ENCODE peak calls at places on chromosomes 12 and 14, in four cellular contexts. Y is CD4-positive, alpha-beta T cell; A is WTC11; X is tibial artery. U is an unnamed sample.

GRCh38 chr12:19369691-19370148 is 69.6 kb upstream of the AEBP2 start:
- DNase-seq in Y (no peak), A (no peak), X (peak), U (no peak)

GRCh38 chr14:50397461-50398196 is 948 bp upstream of the CDKL1 start:
- DNase-seq in Y (no peak), A (no peak), X (no peak), U (no peak)

GRCh38 chr12:41724216-41724615 is 420.5 kb downstream of the GXYLT1 start:
- DNase-seq in Y (no peak), A (no peak), X (no peak), U (no peak)

GRCh38 chr14:83004456-83005006 is 1470.9 kb upstream of the SEL1L start:
- DNase-seq in Y (no peak), A (no peak), X (no peak), U (no peak)

GRCh38 chr12:56803750-56804149 is 40.6 kb downstream of the HSD17B6 start:
- DNase-seq in Y (no peak), A (no peak), X (peak), U (no peak)

GRCh38 chr12:128613821-128614220 is 209.9 kb downstream of the SLC15A4 start:
- DNase-seq in Y (no peak), A (no peak), X (no peak), U (no peak)

GRCh38 chr12:106673151-106673550 is 90.3 kb downstream of the RFX4 start:
- DNase-seq in Y (no peak), A (no peak), X (no peak), U (no peak)

GRCh38 chr14:89466460-89466859 is 49.4 kb upstream of the FOXN3 start:
- DNase-seq in Y (no peak), A (no peak), X (no peak), U (peak)

GRCh38 chr14:104893435-104894207 is 28.6 kb downstream of the CEP170B start:
- DNase-seq in Y (no peak), A (peak), X (peak), U (peak)

GRCh38 chr12:107441906-107442305 is 243.7 kb upstream of the PWP1 start:
- DNase-seq in Y (no peak), A (no peak), X (no peak), U (no peak)

GRCh38 chr12:66678640-66679268 is at the start of gene GRIP1:
- DNase-seq in Y (no peak), A (no peak), X (no peak), U (no peak)

GRCh38 chr12:66683822-66684221 is 4.9 kb upstream of the GRIP1 start:
- DNase-seq in Y (no peak), A (no peak), X (no peak), U (no peak)

GRCh38 chr12:66679441-66680069 is 679 bp upstream of the GRIP1 start:
- DNase-seq in Y (no peak), A (no peak), X (no peak), U (no peak)

GRCh38 chr12:66684222-66684621 is 5.3 kb upstream of the GRIP1 start:
- DNase-seq in Y (no peak), A (no peak), X (no peak), U (no peak)

DNA sequence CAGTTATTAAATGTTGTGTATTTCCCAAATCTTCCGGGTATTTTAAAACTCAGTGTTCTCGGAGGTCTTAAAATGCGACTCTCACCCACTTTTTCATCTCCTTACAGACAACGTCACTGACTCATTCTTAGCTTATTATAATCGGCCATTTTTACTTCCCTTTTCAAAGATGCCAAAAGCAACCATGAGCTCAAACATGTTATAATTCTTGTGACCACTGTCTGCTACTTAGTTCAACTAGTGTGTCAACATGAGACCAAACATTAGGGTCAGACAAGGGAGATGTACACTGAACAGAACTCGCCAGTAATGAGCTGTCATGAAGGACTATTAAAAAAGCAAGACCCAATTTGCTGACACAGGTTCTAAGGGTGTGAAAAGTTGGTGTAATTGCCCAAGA is 4.2 kb upstream of the GRIP1 start:
- DNase-seq in Y (no peak), A (no peak), X (no peak), U (no peak)
- TF ChIP-seq CTCF in Y (no peak), A (no peak), X (no peak), U (no peak)

DNA sequence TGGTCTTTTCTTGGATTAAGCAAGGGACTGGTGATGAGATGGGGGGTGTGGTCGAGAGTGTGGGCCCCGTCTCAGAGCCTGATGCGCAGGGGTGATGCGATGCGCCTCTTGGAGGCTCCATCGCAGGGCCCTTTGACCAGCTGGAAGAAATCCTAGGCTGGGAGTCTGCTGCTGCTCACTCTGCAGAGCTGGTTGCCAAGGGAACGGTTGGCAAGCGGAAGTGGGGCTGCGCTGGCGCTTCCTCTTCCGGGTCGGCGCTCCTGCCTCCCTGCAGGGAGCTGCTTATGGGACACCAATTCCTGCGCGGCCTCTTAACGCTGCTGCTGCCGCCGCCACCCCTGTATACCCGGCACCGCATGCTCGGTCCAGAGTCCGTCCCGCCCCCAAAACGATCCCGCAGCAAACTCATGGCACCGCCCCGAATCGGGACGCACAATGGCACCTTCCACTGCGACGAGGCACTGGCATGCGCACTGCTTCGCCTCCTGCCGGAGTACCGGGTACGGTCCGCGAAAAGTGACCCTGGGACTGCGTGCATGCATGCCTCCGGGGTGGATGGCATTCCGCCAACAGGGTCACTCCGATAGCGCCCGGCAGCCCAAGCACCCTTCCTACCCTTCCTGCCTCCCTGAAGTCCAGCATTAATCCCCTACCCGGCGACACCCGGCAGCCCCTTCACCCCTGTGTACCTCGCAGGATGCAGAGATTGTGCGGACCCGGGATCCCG is at the start of gene MYG1:
- DNase-seq in Y (peak), A (peak), X (peak), U (peak)
- TF ChIP-seq CTCF in Y (no peak), A (no peak), X (no peak), U (peak)

DNA sequence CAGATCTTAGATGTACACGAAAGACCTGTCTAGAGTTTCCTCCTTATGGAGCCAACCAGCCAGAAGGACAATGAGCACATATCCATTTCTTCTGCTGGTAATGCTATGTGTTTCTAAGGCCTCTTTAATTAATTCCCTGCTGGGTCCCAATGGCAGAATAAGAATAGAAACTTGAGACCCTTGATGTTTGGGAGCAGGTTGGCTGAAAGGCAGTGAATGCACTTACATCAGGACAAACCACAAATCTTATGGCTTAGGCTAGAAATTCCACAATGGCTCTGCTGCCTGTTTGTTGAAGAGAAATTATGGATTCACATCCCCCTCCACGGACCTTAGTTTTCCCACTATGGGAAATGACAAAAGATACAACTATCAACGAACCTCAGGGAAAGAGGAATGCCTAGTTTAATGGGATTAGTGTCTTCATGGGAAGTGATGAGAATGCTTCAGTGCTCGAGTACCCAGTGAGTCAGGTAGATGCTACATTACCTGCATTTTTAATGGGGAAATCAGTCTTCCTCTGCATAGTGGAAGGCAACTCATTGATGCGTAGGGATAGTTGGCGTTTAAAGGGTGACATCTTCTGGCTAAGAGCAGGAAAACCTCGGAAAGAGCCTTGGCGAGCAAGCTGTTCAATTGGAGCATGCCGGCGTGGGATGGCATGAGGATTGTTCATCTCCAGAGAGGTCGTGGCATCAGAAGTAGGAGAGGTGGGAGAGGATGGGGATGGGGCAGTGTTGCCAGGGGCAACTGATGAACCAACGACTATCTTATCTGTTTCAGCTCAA is 46.5 kb downstream of the PAPLN start:
- DNase-seq in Y (no peak), A (peak), X (no peak), U (no peak)
- TF ChIP-seq CTCF in Y (no peak), A (no peak), X (no peak), U (no peak)

DNA sequence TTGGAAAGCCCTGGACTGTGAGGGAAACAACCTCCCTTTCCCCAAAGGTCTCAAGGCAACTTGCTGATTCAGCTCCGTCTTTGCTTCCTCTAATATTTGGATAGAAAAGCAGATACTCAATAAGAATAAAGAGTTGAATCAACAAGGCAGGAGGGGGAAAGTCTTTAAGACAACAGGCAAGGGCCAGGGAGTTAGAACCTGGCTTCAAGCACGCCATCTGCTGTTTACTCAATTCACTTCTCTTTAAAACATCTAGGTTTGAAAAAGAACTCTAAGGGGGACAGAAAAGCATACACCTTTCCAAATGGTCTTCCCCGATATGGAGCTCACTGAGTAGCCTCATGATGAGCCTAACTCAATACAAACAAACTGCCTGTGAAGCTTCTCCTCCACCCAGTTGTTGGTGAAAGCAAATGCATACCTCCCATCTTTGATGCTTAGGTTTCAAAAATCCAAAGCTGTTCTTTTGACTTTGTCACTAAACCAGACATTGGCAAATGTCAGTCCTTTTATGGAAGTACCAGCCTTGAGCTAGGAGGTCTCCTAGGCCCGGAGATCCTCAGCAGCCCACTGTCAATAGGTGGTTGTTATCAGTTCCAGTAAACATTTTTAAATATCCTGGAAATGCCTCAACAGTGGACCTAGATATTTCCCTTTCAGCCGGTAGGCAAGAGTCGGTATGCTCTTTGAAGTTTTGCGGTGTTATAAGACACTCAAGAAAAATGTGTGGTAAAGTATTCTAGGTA is 76.2 kb downstream of the SAMD4A start:
- DNase-seq in Y (no peak), A (no peak), X (no peak), U (no peak)
- TF ChIP-seq CTCF in Y (no peak), A (no peak), X (no peak), U (peak)

GRCh38 chr12:123972448-123973401 is at the start of the genes CCDC92 and ZNF664:
- DNase-seq in Y (peak), A (peak), X (peak), U (peak)
- TF ChIP-seq CTCF in Y (no peak), A (no peak), X (peak), U (no peak)

GRCh38 chr12:12804011-12804410 is 9.1 kb upstream of the DDX47 start:
- DNase-seq in Y (no peak), A (no peak), X (no peak), U (no peak)
- TF ChIP-seq CTCF in Y (no peak), A (no peak), X (no peak), U (no peak)

DNA sequence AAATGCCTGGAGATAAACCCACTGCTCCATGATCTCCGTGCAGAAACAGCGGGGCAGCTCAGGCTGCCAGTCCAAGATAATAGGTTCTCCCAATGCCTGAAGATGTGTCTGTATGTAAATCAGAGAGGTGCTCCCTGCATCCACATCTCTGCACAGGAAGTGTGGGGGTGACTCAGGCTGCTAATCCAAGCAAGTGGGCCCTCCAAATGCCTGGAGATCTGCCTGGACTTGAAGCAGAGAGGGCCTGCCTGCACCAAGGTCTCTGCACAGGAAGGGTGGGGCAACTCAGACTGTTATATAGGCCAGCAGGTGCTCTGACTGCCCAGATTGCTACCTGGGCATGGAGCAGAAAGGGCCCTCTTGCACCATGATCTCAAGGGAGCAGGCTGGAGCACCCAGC is 504.7 kb downstream of the LRFN5 start:
- DNase-seq in Y (no peak), A (no peak), X (no peak), U (no peak)
- TF ChIP-seq CTCF in Y (no peak), A (no peak), X (no peak), U (no peak)

GRCh38 chr12:130425698-130426245 is 88.1 kb downstream of the PIWIL1 start:
- DNase-seq in Y (no peak), A (no peak), X (no peak), U (peak)
- TF ChIP-seq CTCF in Y (no peak), A (no peak), X (no peak), U (no peak)

DNA sequence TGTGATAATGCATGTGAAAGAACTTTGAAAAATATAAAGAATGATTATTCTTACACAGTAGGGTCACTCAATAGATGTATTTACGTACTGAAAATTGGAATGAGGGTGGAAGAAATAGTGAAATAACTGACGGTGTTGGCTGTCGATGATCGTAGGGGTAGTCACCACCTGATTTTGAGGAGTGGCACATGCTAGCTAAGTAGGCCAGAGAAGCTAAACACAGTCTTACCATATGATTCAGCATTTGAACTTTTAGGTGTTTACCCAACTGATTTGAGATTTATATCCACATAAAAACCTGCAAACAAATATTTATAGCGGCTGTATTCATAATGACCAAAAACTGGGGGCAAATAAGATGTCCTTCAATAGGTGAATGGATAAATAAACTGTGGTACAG is 47.6 kb upstream of the HIF1A start:
- DNase-seq in Y (no peak), A (no peak), X (no peak), U (no peak)
- TF ChIP-seq CTCF in Y (no peak), A (no peak), X (no peak), U (no peak)

U was measured in natural killer cell.